ENCODE peak calls at places on chromosome 6, in five cellular contexts. L is HepG2, E is HCT116, Z is K562, X is GM12878. K is an unnamed sample.
A peak's percentile ranks its signal among the peaks of the same experiment; 100 is the strongest.

GRCh38 chr6:11795403-11795802 is 16.8 kb upstream of the ADTRP start:
- DNase-seq in Z (no peak), E (no peak), X (no peak), L (peak; percentile 29), K (no peak)

GRCh38 chr6:40965046-40965445 is 74.0 kb downstream of the UNC5CL start:
- DNase-seq in X (no peak), L (no peak), E (no peak), Z (no peak), K (no peak)

GRCh38 chr6:144351741-144352140 is 66.6 kb downstream of the UTRN start:
- DNase-seq in L (no peak), E (no peak), X (no peak), Z (no peak), K (no peak)

GRCh38 chr6:4997862-4998261 is 6.0 kb downstream of the RPP40 start:
- DNase-seq in E (no peak), Z (no peak), X (no peak), L (no peak), K (no peak)

GRCh38 chr6:79607000-79607399 is 24.1 kb upstream of the SH3BGRL2 start:
- DNase-seq in E (no peak), X (no peak), Z (no peak), L (peak; percentile 55), K (no peak)

GRCh38 chr6:70479236-70479635 is 65.9 kb downstream of the FAM135A start:
- DNase-seq in E (no peak), L (no peak), Z (no peak), X (no peak), K (peak; percentile 18)

GRCh38 chr6:170206931-170207431 is 83.9 kb downstream of the DLL1 start:
- DNase-seq in L (no peak), X (no peak), Z (no peak), E (no peak), K (peak; percentile 53)

GRCh38 chr6:144581807-144582537 is 296.8 kb downstream of the UTRN start:
- DNase-seq in L (peak; percentile 35), X (no peak), Z (peak; percentile 24), E (peak; percentile 27), K (peak; percentile 31)

DNA sequence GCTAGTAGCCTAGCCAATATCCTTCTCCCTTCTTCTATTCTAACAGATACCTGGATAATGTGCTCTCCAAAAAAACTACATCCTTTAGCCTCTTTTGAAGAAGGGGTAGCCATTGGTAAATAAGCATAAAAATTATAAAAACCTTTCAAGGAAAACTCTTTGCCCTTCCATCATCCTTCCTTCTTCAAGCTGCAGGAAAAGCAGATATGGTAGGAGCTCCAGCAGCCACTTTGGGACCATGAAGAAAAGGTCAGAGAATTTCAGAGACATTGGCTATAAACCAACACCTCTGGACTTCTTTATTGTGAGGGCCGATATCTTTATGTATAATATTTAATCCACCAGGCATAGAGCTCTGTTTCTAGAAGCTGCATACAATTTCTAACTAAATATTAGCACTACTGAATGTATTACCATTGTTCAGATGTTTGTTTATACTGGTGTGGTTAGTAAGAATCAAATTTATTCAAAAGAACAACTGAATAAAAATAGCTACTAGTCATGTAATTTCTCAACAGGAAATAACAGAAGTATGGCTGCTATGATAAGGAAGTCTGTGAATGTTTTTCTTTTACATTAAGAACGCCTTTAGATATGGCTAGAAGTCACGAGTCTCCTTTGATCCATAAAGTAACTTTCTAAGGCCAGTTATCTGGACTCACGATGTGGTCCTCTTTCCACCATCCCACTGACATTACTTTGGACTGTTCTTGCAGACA is 32.2 kb downstream of the MYLK4 start:
- DNase-seq in L (no peak), E (no peak), Z (no peak), X (no peak), K (no peak)
- TF ChIP-seq ZBTB33 in L (no peak), E (no peak), Z (no peak), X (no peak), K (no peak)

GRCh38 chr6:164144316-164144715 is 729.8 kb downstream of the QKI start:
- DNase-seq in X (no peak), E (no peak), Z (no peak), L (no peak), K (no peak)
- TF ChIP-seq ZBTB33 in X (no peak), E (no peak), Z (no peak), L (no peak), K (no peak)

DNA sequence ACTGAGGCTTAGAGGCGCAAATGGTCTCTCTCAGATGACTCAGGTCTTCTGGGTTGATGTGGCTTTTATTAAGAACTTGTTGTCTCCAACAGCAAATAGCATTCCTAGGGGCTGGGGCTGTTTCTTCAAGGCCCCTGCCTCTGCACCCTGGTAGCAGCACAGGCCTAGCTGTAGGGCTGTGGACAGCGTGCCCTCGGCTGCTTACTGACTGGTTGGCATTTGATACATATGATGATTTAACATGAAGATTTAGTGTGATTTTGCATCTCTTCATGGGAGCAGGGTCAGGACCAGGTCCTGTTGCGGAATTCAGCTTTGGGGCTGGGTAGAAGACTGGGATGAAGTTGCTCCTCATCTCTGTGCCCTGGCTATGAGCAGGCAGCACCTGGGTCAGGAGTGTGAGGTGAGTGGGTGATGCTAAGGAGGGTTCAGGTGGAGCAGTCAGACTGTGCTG is 24.3 kb upstream of the IER3 start:
- DNase-seq in L (no peak), E (no peak), X (no peak), Z (no peak), K (no peak)
- TF ChIP-seq ZBTB33 in L (no peak), E (no peak), X (no peak), Z (no peak), K (no peak)

DNA sequence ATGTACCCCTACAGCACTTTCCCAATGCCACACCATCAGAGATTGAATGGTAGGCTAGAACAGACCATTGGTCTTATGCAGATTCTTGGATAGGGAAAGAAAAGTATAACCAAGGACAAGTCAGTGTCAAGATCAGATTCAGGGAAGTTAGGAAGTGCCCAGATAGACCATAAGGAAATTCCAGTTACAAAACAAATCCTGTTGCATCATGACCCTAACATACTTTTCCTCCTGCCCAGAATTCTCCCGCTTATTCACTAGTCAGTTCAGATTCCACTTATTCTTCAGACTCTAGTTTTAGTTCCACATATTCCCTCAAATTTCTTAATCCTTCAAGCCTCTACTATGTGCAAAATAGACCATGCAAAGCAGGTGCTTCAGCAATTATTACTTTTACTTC is 20.7 kb downstream of the METTL24 start:
- DNase-seq in E (no peak), Z (no peak), X (no peak), L (no peak), K (no peak)
- TF ChIP-seq ZBTB33 in E (no peak), Z (no peak), X (no peak), L (no peak), K (no peak)

DNA sequence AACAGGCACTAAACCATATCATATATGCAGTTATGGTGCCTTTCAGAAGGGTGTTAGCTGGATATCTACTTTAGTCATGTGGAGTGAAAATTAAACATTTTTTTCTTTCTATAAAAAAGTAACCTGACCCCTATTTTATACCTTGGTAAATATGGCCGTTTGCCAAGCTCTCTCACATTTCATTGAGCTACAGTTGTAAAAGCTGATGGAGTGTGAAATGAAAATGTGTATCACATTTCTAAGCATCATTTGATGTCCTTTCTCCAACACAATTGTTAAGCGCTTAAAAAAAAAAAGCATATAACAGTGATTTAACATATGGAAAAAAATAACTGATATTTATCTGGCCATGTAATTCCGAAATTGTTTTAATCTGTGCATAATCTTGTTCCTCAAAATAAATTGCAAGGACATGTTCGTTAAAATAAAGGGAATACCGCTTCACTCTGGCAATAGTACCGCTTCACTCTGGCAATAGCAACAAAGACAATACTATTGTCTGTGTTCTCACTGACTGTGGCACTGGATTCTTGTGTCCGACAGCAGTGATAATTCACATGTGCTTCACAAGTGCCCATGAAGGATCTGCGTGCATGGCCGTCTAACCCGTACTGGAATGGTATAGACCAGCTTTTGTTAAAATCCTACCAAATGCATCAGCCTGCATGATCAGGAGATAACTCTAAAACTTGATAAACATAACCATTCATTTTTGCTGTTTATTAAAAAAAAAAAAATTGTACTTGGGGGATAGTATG is 391.7 kb upstream of the SOX4 start:
- DNase-seq in L (no peak), Z (no peak), E (no peak), X (no peak), K (peak; percentile 47)
- TF ChIP-seq ZBTB33 in L (no peak), Z (no peak), E (no peak), X (no peak), K (no peak)

GRCh38 chr6:110537208-110538123 is 61.1 kb upstream of the SLC22A16 start:
- DNase-seq in E (peak; percentile 84), L (peak; percentile 73), Z (no peak), X (no peak), K (no peak)
- TF ChIP-seq ZBTB33 in E (no peak), L (no peak), Z (no peak), X (no peak), K (peak; percentile 28)

DNA sequence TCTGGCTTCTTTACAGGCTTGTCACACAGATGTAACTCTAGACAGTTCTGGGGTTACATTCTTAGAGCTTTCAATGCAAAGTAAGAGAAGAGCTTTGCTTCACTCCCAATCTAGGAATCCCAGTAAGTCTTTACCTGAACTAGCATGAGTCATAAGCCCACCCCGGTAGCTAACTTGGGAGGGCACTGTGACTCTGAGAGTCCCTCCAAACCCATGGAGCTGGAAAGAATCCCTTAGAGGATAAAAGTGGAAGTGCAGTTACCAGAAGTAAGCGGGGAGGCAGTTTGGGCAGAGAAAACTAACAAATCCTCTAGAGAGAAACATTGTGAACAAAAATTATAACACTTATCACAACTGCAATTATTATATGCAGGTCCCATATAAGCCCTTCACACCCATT is 84.0 kb upstream of the SMLR1 start:
- DNase-seq in E (no peak), Z (no peak), L (peak; percentile 15), X (no peak), K (no peak)
- TF ChIP-seq ZBTB33 in E (no peak), Z (no peak), L (no peak), X (no peak), K (no peak)

DNA sequence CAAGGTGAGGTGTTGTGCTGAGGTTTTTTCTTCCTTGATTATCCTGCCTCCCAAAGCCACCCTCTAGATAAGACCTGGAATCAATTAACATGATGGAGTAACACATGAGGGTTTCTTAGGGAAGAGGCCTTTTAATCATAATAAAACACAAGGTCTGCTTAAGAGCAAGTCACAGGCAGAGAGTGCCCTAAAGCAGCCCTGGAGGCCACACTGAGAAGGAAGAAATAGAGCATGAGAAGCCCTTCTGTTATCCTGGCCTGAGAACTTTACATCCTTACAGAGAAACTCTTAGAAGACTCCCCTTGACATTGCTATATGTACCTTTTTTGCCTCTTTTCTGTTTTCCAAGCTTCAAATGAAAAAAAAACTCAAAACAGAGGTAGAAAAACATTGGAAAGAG is 132.3 kb downstream of the CEP57L1 start:
- DNase-seq in X (no peak), Z (no peak), E (no peak), L (no peak), K (no peak)
- TF ChIP-seq ZBTB33 in X (no peak), Z (no peak), E (no peak), L (no peak), K (no peak)

DNA sequence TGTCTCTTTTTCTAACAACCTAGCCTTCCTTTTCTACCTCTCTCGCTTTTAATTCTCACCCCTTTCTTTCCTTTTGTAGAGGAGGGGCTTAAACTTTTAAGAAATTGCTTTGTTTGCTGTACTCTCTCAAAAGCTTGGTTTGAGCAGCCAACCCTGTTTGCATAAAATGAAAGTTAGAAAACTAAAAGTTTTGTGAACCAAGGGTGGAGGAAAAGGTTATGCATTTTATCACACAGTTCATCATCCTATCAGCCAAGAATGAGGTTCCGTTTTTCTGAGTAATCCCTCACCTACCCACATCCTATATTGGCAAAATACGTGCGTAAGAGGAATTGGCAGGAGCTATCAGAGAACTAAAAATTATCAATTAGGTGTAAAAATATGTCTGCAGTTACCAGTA is 42.8 kb upstream of the LOC128125822 start:
- DNase-seq in Z (no peak), E (no peak), X (no peak), L (no peak), K (no peak)
- TF ChIP-seq ZBTB33 in Z (no peak), E (no peak), X (no peak), L (no peak), K (no peak)

K was measured in SK-N-SH.